ENCODE peak calls at places on chromosomes 4 and X, in six cellular contexts. Z is HFFc6, X is uterus, S is mucosa of descending colon, M is tibial nerve, C is tibial artery. B is an unnamed sample.

GRCh38 chrX:40153335-40154221 is 55.8 kb upstream of the BCOR start:
- DNase-seq in Z (no peak), X (no peak), S (peak; percentile 72), M (no peak), C (peak; percentile 73), B (peak; percentile 88)

GRCh38 chr4:143286058-143286457 is 50.6 kb upstream of the GAB1 start:
- DNase-seq in Z (no peak), X (no peak), S (no peak), M (no peak), C (no peak), B (no peak)

GRCh38 chr4:99457270-99457669 is 22.1 kb upstream of the ADH7 start:
- DNase-seq in Z (no peak), X (no peak), S (no peak), M (no peak), C (peak; percentile 45), B (no peak)

GRCh38 chrX:154409222-154409871 is at the start of gene DNASE1L1:
- DNase-seq in Z (peak; percentile 89), X (peak; percentile 85), S (peak; percentile 91), M (peak; percentile 53), C (peak; percentile 96), B (peak; percentile 95)

GRCh38 chr4:5863461-5864113 is 29.3 kb downstream of the CRMP1 start:
- DNase-seq in Z (peak; percentile 82), X (no peak), S (no peak), M (no peak), C (no peak), B (no peak)

GRCh38 chr4:74456849-74457395 is 12.0 kb downstream of the AREG start:
- DNase-seq in Z (no peak), X (no peak), S (no peak), M (no peak), C (no peak), B (no peak)

GRCh38 chrX:78886550-78886949 is 58.6 kb upstream of the P2RY10 start:
- DNase-seq in Z (peak; percentile 1), X (no peak), S (no peak), M (no peak), C (no peak), B (no peak)

GRCh38 chr4:2251795-2252529 is 9.9 kb downstream of the MXD4 start:
- DNase-seq in Z (no peak), X (no peak), S (no peak), M (peak; percentile 2), C (no peak), B (peak; percentile 72)

GRCh38 chrX:16946361-16946964 is at the start of gene REPS2:
- DNase-seq in Z (peak; percentile 3), X (peak; percentile 80), S (peak; percentile 91), M (peak; percentile 57), C (peak; percentile 87), B (peak; percentile 94)

GRCh38 chr4:158810487-158811215 is 41.8 kb downstream of the FNIP2 start:
- DNase-seq in Z (peak; percentile 99), X (peak; percentile 76), S (peak; percentile 63), M (peak; percentile 53), C (peak; percentile 91), B (no peak)

GRCh38 chr4:177554966-177555574 is 112.8 kb upstream of the AGA start:
- DNase-seq in Z (peak; percentile 22), X (no peak), S (no peak), M (no peak), C (no peak), B (no peak)

GRCh38 chr4:38560340-38560739 is 103.7 kb upstream of the KLF3 start:
- DNase-seq in Z (no peak), X (no peak), S (no peak), M (no peak), C (no peak), B (no peak)

GRCh38 chr4:146336413-146336807 is 122.1 kb downstream of the REELD1 start:
- DNase-seq in Z (no peak), X (no peak), S (no peak), M (no peak), C (no peak), B (no peak)

GRCh38 chrX:49165901-49166881 is 3.6 kb downstream of the MAGIX start:
- DNase-seq in Z (peak; percentile 51), X (peak; percentile 76), S (peak; percentile 87), M (peak; percentile 48), C (peak; percentile 92), B (peak; percentile 94)

GRCh38 chr4:79964715-79965345 is 108.2 kb downstream of the ANTXR2 start:
- DNase-seq in Z (no peak), X (no peak), S (no peak), M (no peak), C (no peak), B (peak; percentile 55)

GRCh38 chr4:27910227-27910626 is 1049.6 kb downstream of the STIM2 start:
- DNase-seq in Z (no peak), X (no peak), S (no peak), M (no peak), C (no peak), B (no peak)

GRCh38 chr4:156778606-156779005 is 193.0 kb downstream of the PDGFC start:
- DNase-seq in Z (peak; percentile 90), X (no peak), S (no peak), M (no peak), C (no peak), B (no peak)

GRCh38 chr4:106868381-106869035 is 167.6 kb downstream of the DKK2 start:
- DNase-seq in Z (no peak), X (no peak), S (no peak), M (no peak), C (no peak), B (no peak)

GRCh38 chr4:8177544-8177943 is 18.9 kb upstream of the ABLIM2 start:
- DNase-seq in Z (no peak), X (no peak), S (no peak), M (no peak), C (no peak), B (peak; percentile 72)

GRCh38 chr4:151359576-151359975 is 34.2 kb upstream of the SH3D19 start:
- DNase-seq in Z (no peak), X (no peak), S (peak; percentile 58), M (no peak), C (no peak), B (no peak)

GRCh38 chr4:140042634-140043033 is 111.3 kb downstream of the MAML3 start:
- DNase-seq in Z (no peak), X (no peak), S (no peak), M (no peak), C (no peak), B (no peak)

GRCh38 chrX:80246273-80246672 is 174.0 kb upstream of the TENT5D start:
- DNase-seq in Z (no peak), X (no peak), S (no peak), M (no peak), C (no peak), B (no peak)

GRCh38 chr4:137614491-137614890 is 82.2 kb upstream of the PCDH18 start:
- DNase-seq in Z (no peak), X (no peak), S (no peak), M (no peak), C (no peak), B (no peak)

GRCh38 chr4:154744341-154744948 is 645 bp downstream of the LRAT start:
- DNase-seq in Z (no peak), X (no peak), S (peak; percentile 14), M (no peak), C (no peak), B (no peak)

GRCh38 chr4:154740462-154740861 is 3.3 kb upstream of the LRAT start:
- DNase-seq in Z (no peak), X (no peak), S (no peak), M (no peak), C (no peak), B (no peak)

GRCh38 chr4:154741131-154741530 is 2.7 kb upstream of the LRAT start:
- DNase-seq in Z (no peak), X (no peak), S (no peak), M (no peak), C (no peak), B (no peak)

GRCh38 chr4:154741877-154742851 is 1.6 kb upstream of the LRAT start:
- DNase-seq in Z (no peak), X (no peak), S (peak; percentile 19), M (no peak), C (no peak), B (no peak)

GRCh38 chr4:154743683-154744340 is at the start of gene LRAT:
- DNase-seq in Z (no peak), X (no peak), S (peak; percentile 86), M (no peak), C (peak; percentile 60), B (peak; percentile 75)
- TF ChIP-seq CTCF in Z (no peak), X (no peak), S (no peak), M (no peak), C (no peak), B (no peak)

DNA sequence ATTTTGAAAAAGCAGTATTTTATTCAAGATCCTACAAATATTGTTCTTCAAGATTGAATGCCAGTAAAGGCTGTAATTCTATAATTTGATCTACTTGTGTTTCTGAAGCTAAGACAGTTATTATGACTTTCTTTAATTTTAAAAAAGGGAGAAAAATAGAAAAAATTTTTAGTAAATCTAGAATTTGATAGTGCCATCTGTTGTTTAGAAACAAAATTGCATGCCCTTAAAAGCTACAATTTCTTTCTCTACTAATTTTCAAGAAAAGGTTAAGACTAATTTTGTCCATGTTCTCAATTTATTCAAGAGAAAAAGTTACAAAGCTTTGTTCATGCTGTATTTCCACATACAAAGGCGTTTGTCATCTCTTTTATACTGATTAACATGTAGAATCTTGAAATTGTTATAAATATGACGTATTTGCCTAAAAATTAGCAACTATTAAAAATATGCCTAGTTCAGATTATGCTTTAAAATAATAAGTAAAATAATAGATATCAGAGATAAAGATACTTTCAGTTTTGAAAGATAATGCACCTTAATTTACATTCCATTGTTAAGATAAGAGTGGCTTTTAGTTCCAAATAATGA is 25.6 kb upstream of the MMRN1 start:
- DNase-seq in Z (no peak), X (no peak), S (no peak), M (no peak), C (no peak), B (no peak)
- TF ChIP-seq CTCF in Z (peak; percentile 81), X (peak; percentile 22), S (peak; percentile 16), M (peak; percentile 67), C (peak; percentile 25), B (no peak)

GRCh38 chrX:74383611-74384010 is 37.7 kb upstream of the SLC16A2 start:
- DNase-seq in Z (peak; percentile 43), X (peak; percentile 24), S (no peak), M (peak; percentile 8), C (no peak), B (no peak)
- TF ChIP-seq CTCF in Z (peak; percentile 65), X (peak; percentile 46), S (no peak), M (peak; percentile 24), C (peak; percentile 33), B (no peak)

GRCh38 chrX:71637848-71638247 is 19.5 kb upstream of the CXCR3 start:
- DNase-seq in Z (peak; percentile 35), X (no peak), S (no peak), M (no peak), C (no peak), B (no peak)
- TF ChIP-seq CTCF in Z (no peak), X (no peak), S (no peak), M (no peak), C (no peak), B (no peak)